ENCODE peak calls at places on chromosomes 12 and 14, in ten cellular contexts. E is tibial artery; Z is upper lobe of right lung; K is astrocyte of the spinal cord; O is WERI-Rb-1; B is foreskin fibroblast; V is heart right ventricle; H is CD8-positive, alpha-beta memory T cell; U is sigmoid colon; C is lower lobe of right lung. D is an unnamed sample.

GRCh38 chr14:28765169-28765906 is 1.2 kb upstream of the FOXG1 start:
- DNase-seq in E (no peak), Z (no peak), K (peak), O (no peak), B (peak), V (no peak), H (no peak), U (no peak), C (peak), D (no peak)

GRCh38 chr14:31987691-31988090 is 89.4 kb upstream of the ARHGAP5 start:
- DNase-seq in E (no peak), Z (no peak), K (no peak), O (no peak), B (no peak), V (no peak), H (no peak), U (no peak), C (no peak), D (no peak)

GRCh38 chr14:41446008-41446407 is 160.7 kb upstream of the LRFN5 start:
- DNase-seq in E (no peak), Z (no peak), K (no peak), O (no peak), B (no peak), V (no peak), H (no peak), U (no peak), C (no peak), D (no peak)

GRCh38 chr14:61528591-61529021 is 166.7 kb upstream of the HIF1A start:
- DNase-seq in E (no peak), Z (no peak), K (peak), O (no peak), B (peak), V (no peak), H (no peak), U (no peak), C (no peak), D (no peak)

GRCh38 chr12:6946920-6947374 is 3.1 kb downstream of the C12orf57 start:
- DNase-seq in E (no peak), Z (no peak), K (no peak), O (no peak), B (no peak), V (no peak), H (no peak), U (no peak), C (peak), D (peak)

GRCh38 chr12:47742253-47742825 is 16.3 kb downstream of the RAPGEF3 start:
- DNase-seq in E (peak), Z (peak), K (peak), O (peak), B (peak), V (peak), H (peak), U (no peak), C (peak), D (peak)

GRCh38 chr14:99138999-99139865 is 132.8 kb downstream of the BCL11B start:
- DNase-seq in E (peak), Z (no peak), K (no peak), O (no peak), B (no peak), V (no peak), H (no peak), U (peak), C (no peak), D (no peak)

GRCh38 chr12:119940881-119941280 is 48.2 kb upstream of the BICDL1 start:
- DNase-seq in E (no peak), Z (no peak), K (peak), O (no peak), B (peak), V (no peak), H (no peak), U (no peak), C (no peak), D (no peak)

GRCh38 chr12:116896525-116896924 is 14.2 kb upstream of the FBXW8 start:
- DNase-seq in E (no peak), Z (no peak), K (no peak), O (no peak), B (no peak), V (no peak), H (no peak), U (no peak), C (no peak), D (no peak)

GRCh38 chr12:24111591-24111990 is 162.1 kb upstream of the SOX5 start:
- DNase-seq in E (no peak), Z (no peak), K (peak), O (no peak), B (no peak), V (no peak), H (no peak), U (no peak), C (no peak), D (no peak)

GRCh38 chr12:113912761-113913295 is 53.3 kb downstream of the RBM19 start:
- DNase-seq in E (peak), Z (peak), K (peak), O (peak), B (peak), V (peak), H (peak), U (no peak), C (peak), D (no peak)

GRCh38 chr12:109387425-109388166 is 39.9 kb downstream of the MYO1H start:
- DNase-seq in E (no peak), Z (no peak), K (peak), O (peak), B (peak), V (no peak), H (no peak), U (no peak), C (no peak), D (no peak)

GRCh38 chr12:124392271-124392990 is 97.5 kb downstream of the RFLNA start:
- DNase-seq in E (peak), Z (no peak), K (peak), O (peak), B (peak), V (no peak), H (no peak), U (no peak), C (peak), D (peak)

GRCh38 chr12:56337753-56338221 is 897 bp upstream of the IL23A start:
- DNase-seq in E (no peak), Z (no peak), K (no peak), O (no peak), B (peak), V (no peak), H (no peak), U (no peak), C (no peak), D (no peak)

GRCh38 chr12:52037248-52037861 is 13.9 kb upstream of the NR4A1 start:
- DNase-seq in E (peak), Z (peak), K (peak), O (peak), B (peak), V (peak), H (no peak), U (peak), C (peak), D (peak)

GRCh38 chr14:84785997-84786396 is 743.9 kb upstream of the FLRT2 start:
- DNase-seq in E (no peak), Z (no peak), K (peak), O (no peak), B (peak), V (no peak), H (no peak), U (no peak), C (no peak), D (no peak)

GRCh38 chr12:14896477-14897184 is 11.0 kb upstream of the MGP start:
- DNase-seq in E (no peak), Z (no peak), K (peak), O (no peak), B (peak), V (no peak), H (no peak), U (no peak), C (no peak), D (no peak)

GRCh38 chr12:70722584-70723343 is 85.5 kb upstream of the PTPRB start:
- DNase-seq in E (no peak), Z (no peak), K (no peak), O (no peak), B (no peak), V (no peak), H (no peak), U (no peak), C (no peak), D (no peak)

GRCh38 chr12:129659927-129660326 is 243.9 kb downstream of the TMEM132D start:
- DNase-seq in E (no peak), Z (no peak), K (peak), O (no peak), B (no peak), V (no peak), H (no peak), U (no peak), C (no peak), D (no peak)

GRCh38 chr14:68666206-68666730 is 126.6 kb downstream of the ZFP36L1 start:
- DNase-seq in E (no peak), Z (no peak), K (no peak), O (no peak), B (no peak), V (no peak), H (no peak), U (no peak), C (no peak), D (no peak)

GRCh38 chr14:68361231-68361630 is 431.6 kb downstream of the ZFP36L1 start:
- DNase-seq in E (no peak), Z (no peak), K (peak), O (no peak), B (peak), V (no peak), H (no peak), U (no peak), C (no peak), D (no peak)

GRCh38 chr12:88306471-88307069 is 164.5 kb downstream of the TMTC3 start:
- DNase-seq in E (no peak), Z (no peak), K (no peak), O (no peak), B (no peak), V (no peak), H (no peak), U (no peak), C (no peak), D (no peak)

GRCh38 chr12:92696240-92696639 is 6.5 kb upstream of the PLEKHG7 start:
- DNase-seq in E (peak), Z (no peak), K (peak), O (no peak), B (peak), V (peak), H (no peak), U (no peak), C (peak), D (peak)

GRCh38 chr12:106910202-106910601 is 45.5 kb upstream of the TMEM263 start:
- DNase-seq in E (no peak), Z (no peak), K (no peak), O (no peak), B (no peak), V (no peak), H (no peak), U (no peak), C (no peak), D (no peak)

GRCh38 chr14:64983439-64984310 is 3.0 kb upstream of the FNTB start:
- DNase-seq in E (no peak), Z (no peak), K (peak), O (no peak), B (peak), V (no peak), H (peak), U (no peak), C (no peak), D (no peak)

GRCh38 chr14:64137657-64138290 is 156.4 kb downstream of the ESR2 start:
- DNase-seq in E (no peak), Z (no peak), K (no peak), O (no peak), B (peak), V (no peak), H (no peak), U (no peak), C (no peak), D (no peak)

GRCh38 chr14:55942101-55942645 is 176.0 kb upstream of the PELI2 start:
- DNase-seq in E (no peak), Z (no peak), K (no peak), O (no peak), B (no peak), V (no peak), H (no peak), U (no peak), C (no peak), D (no peak)

GRCh38 chr12:77060883-77061240 is 4.5 kb downstream of the E2F7 start:
- DNase-seq in E (no peak), Z (no peak), K (no peak), O (no peak), B (no peak), V (no peak), H (no peak), U (no peak), C (no peak), D (no peak)

GRCh38 chr14:81166126-81166525 is 54.6 kb downstream of the GTF2A1 start:
- DNase-seq in E (no peak), Z (no peak), K (no peak), O (no peak), B (no peak), V (no peak), H (no peak), U (no peak), C (no peak), D (no peak)

GRCh38 chr12:26108915-26109314 is 15.9 kb downstream of the BHLHE41 start:
- DNase-seq in E (no peak), Z (no peak), K (no peak), O (no peak), B (no peak), V (no peak), H (no peak), U (no peak), C (no peak), D (no peak)

GRCh38 chr14:20688167-20688839 is at the start of gene ANG:
- DNase-seq in E (no peak), Z (no peak), K (no peak), O (no peak), B (no peak), V (no peak), H (no peak), U (no peak), C (no peak), D (no peak)
- H3K4me3 ChIP-seq in E (no peak), Z (no peak), K (no peak), O (no peak), B (no peak), V (no peak), H (no peak), U (no peak), C (peak), D (no peak)

DNA sequence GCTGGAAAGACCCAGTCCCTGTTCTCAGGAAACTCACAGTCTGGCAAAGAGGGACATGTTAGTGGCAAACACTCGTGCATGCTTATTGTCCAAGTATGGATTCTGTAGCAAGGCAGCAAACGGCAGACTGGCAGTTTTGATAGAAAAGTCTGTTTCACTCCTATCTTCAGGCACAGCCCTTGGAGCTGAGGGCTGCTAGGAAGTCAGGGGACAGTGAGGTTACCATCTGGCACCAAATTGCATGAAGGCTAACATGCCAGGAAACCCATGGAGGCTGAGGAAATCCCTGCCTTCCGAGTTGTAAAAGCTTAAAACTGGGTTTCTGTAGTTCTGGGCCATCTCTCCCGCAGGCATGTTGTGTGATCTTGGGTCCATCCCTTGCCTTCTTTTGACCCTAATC is 32.9 kb downstream of the CALM1 start:
- DNase-seq in E (no peak), Z (no peak), K (no peak), O (no peak), B (no peak), V (no peak), H (no peak), U (no peak), C (no peak), D (no peak)
- H3K4me3 ChIP-seq in E (no peak), Z (no peak), K (no peak), O (no peak), B (no peak), V (no peak), H (no peak), U (no peak), C (no peak), D (no peak)

GRCh38 chr12:48995061-48995879 is 3.9 kb downstream of the DDN start:
- DNase-seq in E (peak), Z (peak), K (peak), O (peak), B (peak), V (peak), H (peak), U (peak), C (peak), D (peak)
- H3K4me3 ChIP-seq in E (peak), Z (peak), K (peak), O (no peak), B (no peak), V (peak), H (no peak), U (no peak), C (peak), D (no peak)

DNA sequence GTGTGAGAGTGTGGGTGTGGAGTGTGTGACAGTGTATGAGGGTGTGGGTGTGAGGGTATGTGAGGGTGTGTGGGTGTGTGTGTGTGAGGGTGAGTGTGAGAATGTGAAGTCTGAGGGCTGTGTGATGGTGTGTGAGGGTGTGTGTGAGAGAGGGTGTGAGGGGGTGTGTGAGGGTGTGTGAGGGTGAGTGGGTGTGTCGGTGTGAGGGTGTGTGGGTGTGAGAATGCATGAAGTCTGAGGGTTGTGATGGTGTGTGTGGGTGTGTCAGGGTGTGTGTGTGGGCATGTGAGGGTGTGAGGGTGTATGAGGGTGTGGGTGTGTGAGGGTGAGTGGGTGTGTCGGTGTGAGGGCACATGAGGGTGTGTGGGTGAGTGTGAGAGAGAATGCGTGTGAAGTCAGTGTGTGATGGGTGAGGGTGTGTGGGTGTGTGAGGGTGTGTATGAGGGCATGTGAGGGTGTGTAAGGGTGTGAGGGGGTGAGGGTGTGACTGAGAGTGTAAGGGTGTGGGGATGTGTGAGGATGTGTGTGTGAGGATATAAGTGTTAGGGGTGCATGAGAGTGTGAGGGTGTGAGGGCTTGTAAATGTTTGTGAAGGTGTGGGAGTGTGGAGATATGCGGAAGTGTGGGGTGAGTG is 36.4 kb downstream of the TMEM121 start:
- DNase-seq in E (no peak), Z (peak), K (no peak), O (no peak), B (no peak), V (no peak), H (no peak), U (peak), C (no peak), D (no peak)
- H3K4me3 ChIP-seq in E (no peak), Z (no peak), K (no peak), O (no peak), B (no peak), V (no peak), H (no peak), U (no peak), C (no peak), D (no peak)

GRCh38 chr12:65603428-65604351 is 220.6 kb upstream of the HMGA2 start:
- DNase-seq in E (peak), Z (no peak), K (peak), O (no peak), B (peak), V (no peak), H (no peak), U (peak), C (peak), D (no peak)
- H3K4me3 ChIP-seq in E (peak), Z (no peak), K (peak), O (no peak), B (peak), V (no peak), H (no peak), U (peak), C (no peak), D (peak)